ENCODE peak calls at places on chromosomes 7 and 10, in seven cellular contexts. Y is GM23338, L is mammary epithelial cell, K is H9, I is PC-3, J is neural progenitor cell, B is IMR-90. V is an unnamed sample.

GRCh38 chr10:100122780-100123179 is 41.1 kb upstream of the CPN1 start:
- DNase-seq in I (no peak), L (no peak), B (no peak), K (no peak), J (no peak), Y (no peak), V (no peak)

GRCh38 chr10:25083546-25084111 is 67.2 kb downstream of the THNSL1 start:
- DNase-seq in B (no peak), Y (no peak), I (no peak), K (no peak), L (no peak), J (no peak), V (no peak)

GRCh38 chr10:71075759-71076472 is 136.5 kb upstream of the UNC5B start:
- DNase-seq in Y (no peak), J (no peak), B (no peak), K (peak; percentile 22), L (no peak), I (no peak), V (no peak)

GRCh38 chr7:115260381-115260780 is 338.5 kb downstream of the MDFIC start:
- DNase-seq in K (no peak), I (no peak), L (peak; percentile 14), J (no peak), B (peak; percentile 51), Y (no peak), V (no peak)

GRCh38 chr10:22646291-22646926 is 68.0 kb downstream of the PIP4K2A start:
- DNase-seq in J (no peak), Y (no peak), L (no peak), B (no peak), I (no peak), K (no peak), V (no peak)

GRCh38 chr10:92657024-92657423 is 32.7 kb upstream of the HHEX start:
- DNase-seq in K (no peak), B (peak; percentile 41), J (no peak), I (no peak), Y (no peak), L (no peak), V (no peak)

GRCh38 chr7:67518580-67518979 is 521.9 kb downstream of the TYW1 start:
- DNase-seq in B (no peak), I (no peak), K (no peak), L (no peak), Y (no peak), J (no peak), V (no peak)

GRCh38 chr7:35185908-35186731 is 67.8 kb downstream of the TBX20 start:
- DNase-seq in I (no peak), B (peak; percentile 8), L (peak; percentile 10), J (peak; percentile 74), Y (peak; percentile 64), K (peak; percentile 74), V (no peak)

GRCh38 chr7:139016931-139017511 is 18.8 kb downstream of the ZC3HAV1L start:
- DNase-seq in B (peak; percentile 75), I (peak; percentile 74), J (peak; percentile 79), L (peak; percentile 50), K (peak; percentile 62), Y (peak; percentile 79), V (peak; percentile 73)

GRCh38 chr10:24811906-24812305 is 88.2 kb upstream of the ARHGAP21 start:
- DNase-seq in B (no peak), L (no peak), J (peak; percentile 17), I (no peak), K (no peak), Y (peak; percentile 42), V (no peak)

GRCh38 chr7:43933902-43934560 is 7.8 kb downstream of the UBE2D4 start:
- DNase-seq in B (no peak), Y (no peak), J (no peak), I (peak; percentile 15), K (no peak), L (peak; percentile 18), V (no peak)

GRCh38 chr10:7370511-7370910 is 40.3 kb downstream of the SFMBT2 start:
- DNase-seq in J (no peak), K (no peak), I (no peak), B (no peak), Y (no peak), L (no peak), V (no peak)

GRCh38 chr10:31977440-31978157 is 49.0 kb upstream of the ARHGAP12 start:
- DNase-seq in B (peak; percentile 85), I (peak; percentile 63), L (peak; percentile 75), Y (no peak), K (no peak), J (no peak), V (peak; percentile 3)

GRCh38 chr7:158778476-158778875 is 50.8 kb downstream of the ESYT2 start:
- DNase-seq in K (no peak), I (no peak), Y (no peak), B (peak; percentile 75), J (no peak), L (no peak), V (no peak)

GRCh38 chr7:94584113-94584512 is 71.8 kb downstream of the SGCE start:
- DNase-seq in L (no peak), K (no peak), B (peak; percentile 16), J (no peak), Y (no peak), I (peak; percentile 74), V (no peak)

GRCh38 chr7:116577320-116577871 is 52.6 kb downstream of the CAV1 start:
- DNase-seq in J (no peak), B (peak; percentile 62), Y (no peak), K (no peak), L (no peak), I (no peak), V (no peak)

GRCh38 chr7:39085590-39086049 is 107.9 kb downstream of the POU6F2 start:
- DNase-seq in K (peak; percentile 43), J (peak; percentile 77), L (peak; percentile 1), I (no peak), B (no peak), Y (peak; percentile 45), V (no peak)

GRCh38 chr7:22696672-22697071 is 30.3 kb upstream of the IL6 start:
- DNase-seq in I (no peak), K (no peak), J (no peak), Y (no peak), L (peak; percentile 43), B (peak; percentile 36), V (no peak)

GRCh38 chr7:71239517-71239916 is 107.6 kb downstream of the GALNT17 start:
- DNase-seq in B (no peak), I (no peak), J (peak; percentile 11), Y (no peak), L (no peak), K (no peak), V (no peak)

GRCh38 chr7:135204271-135204872 is 7.0 kb downstream of the WDR91 start:
- DNase-seq in J (no peak), B (peak; percentile 93), L (no peak), Y (no peak), I (no peak), K (no peak), V (no peak)

GRCh38 chr10:63744060-63744941 is 223.1 kb downstream of the REEP3 start:
- DNase-seq in L (no peak), K (no peak), I (no peak), J (no peak), Y (no peak), B (no peak), V (no peak)

GRCh38 chr7:67754651-67755050 is 758.0 kb downstream of the TYW1 start:
- DNase-seq in L (no peak), I (no peak), K (no peak), B (no peak), J (no peak), Y (no peak), V (no peak)

GRCh38 chr10:90930070-90930837 is 9.4 kb upstream of the ANKRD1 start:
- DNase-seq in B (peak; percentile 75), Y (peak; percentile 69), L (peak; percentile 14), I (peak; percentile 84), K (peak; percentile 58), J (peak; percentile 74), V (no peak)

GRCh38 chr7:89772276-89772675 is 382.0 kb upstream of the STEAP1 start:
- DNase-seq in J (no peak), I (peak; percentile 35), Y (no peak), L (no peak), B (no peak), K (no peak), V (no peak)

DNA sequence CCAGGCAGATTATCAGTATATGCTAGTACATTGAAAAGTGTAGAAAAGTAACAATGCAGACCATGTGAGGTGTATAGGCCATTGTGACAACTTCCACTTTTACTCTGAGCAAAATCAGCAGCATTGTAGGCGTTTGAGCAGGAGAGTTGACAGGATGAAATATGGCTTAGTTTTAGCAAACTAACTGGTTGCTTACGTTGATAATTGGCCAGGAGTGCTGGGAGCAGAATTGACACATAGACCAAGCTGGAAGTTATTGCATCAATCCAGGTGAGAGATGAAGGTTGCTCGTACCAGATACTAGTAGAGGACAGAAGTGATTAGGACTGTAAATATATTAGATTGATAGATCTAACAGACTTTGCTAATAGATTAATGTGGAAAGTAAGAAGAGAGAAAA is 46.0 kb downstream of the LCOR start:
- DNase-seq in I (no peak), Y (no peak), K (no peak), L (no peak), B (no peak), J (no peak), V (no peak)
- H4K20me1 ChIP-seq in I (peaks cover 4% of the 10 kb centered on the region), Y (peaks cover 17% of the 10 kb centered on the region), K (no peaks in the 10 kb centered on the region), L (no peaks in the 10 kb centered on the region), B (peaks cover 66% of the 10 kb centered on the region), J (peaks cover 77% of the 10 kb centered on the region), V (no peaks in the 10 kb centered on the region)

GRCh38 chr10:5547934-5548660 is 23.3 kb downstream of the CALML3 start:
- DNase-seq in K (no peak), I (peak; percentile 82), Y (no peak), J (no peak), B (no peak), L (peak; percentile 93), V (no peak)
- H3K27ac ChIP-seq in K (no peak overlapping the region), I (peak overlapping the region; percentile 100), Y (no peak overlapping the region), J (no peak overlapping the region), B (peak overlapping the region; percentile 37), L (peak overlapping the region; percentile 100), V (no peak overlapping the region)

DNA sequence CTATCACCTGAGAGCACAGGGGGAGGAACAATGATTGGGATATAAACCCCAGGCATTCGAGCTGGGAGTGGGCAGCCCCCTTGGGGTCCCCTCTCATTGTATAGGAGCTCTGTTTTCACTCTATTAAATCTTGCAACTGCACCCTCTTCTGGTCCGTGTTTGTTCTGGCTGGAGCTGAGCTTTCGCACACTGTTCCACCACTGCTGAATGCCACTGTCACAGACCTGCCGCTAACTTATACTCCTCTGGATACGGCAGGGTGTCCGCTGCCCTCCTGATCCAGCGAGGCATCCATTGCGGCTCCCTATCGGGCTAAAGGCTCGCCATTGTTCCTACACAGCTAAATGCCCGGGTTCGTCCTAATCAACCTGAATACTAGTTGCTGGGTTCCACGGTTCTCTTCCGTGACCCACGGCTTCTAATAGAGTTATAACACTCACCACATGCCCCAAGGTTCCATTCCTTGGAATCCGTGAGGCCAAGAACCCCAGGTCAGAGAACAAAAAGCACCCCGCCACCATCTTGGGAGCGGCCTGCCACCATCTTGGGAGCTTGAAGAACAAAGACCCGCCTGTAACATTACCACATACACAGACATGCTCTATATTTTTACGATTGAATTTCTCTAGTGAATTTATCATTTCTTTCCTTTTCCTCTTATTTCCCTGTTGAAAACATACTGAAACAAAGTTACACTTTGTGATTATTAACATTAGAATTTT is 9.0 kb downstream of the ZWINT start:
- DNase-seq in L (no peak), J (peak; percentile 4), K (peak; percentile 35), I (no peak), Y (peak; percentile 28), B (no peak), V (no peak)
- H4K20me1 ChIP-seq in L (no peaks in the 10 kb centered on the region), J (no peaks in the 10 kb centered on the region), K (no peaks in the 10 kb centered on the region), I (no peaks in the 10 kb centered on the region), Y (peaks cover 6% of the 10 kb centered on the region), B (no peaks in the 10 kb centered on the region), V (no peaks in the 10 kb centered on the region)

GRCh38 chr7:141079223-141079622 is 5.4 kb downstream of the TMEM178B start:
- DNase-seq in Y (no peak), B (no peak), J (no peak), L (no peak), I (no peak), K (no peak), V (no peak)
- H3K27ac ChIP-seq in Y (no peak overlapping the region), B (no peak overlapping the region), J (no peak overlapping the region), L (no peak overlapping the region), I (no peak overlapping the region), K (no peak overlapping the region), V (no peak overlapping the region)

V was measured in OCI-LY7.